ENCODE peak calls at places on chromosomes 11 and 22, in eight cellular contexts. D is ovary, E is stomach, C is heart right ventricle, G is fibroblast of lung, U is left ventricle myocardium inferior, B is spleen, Z is pancreas. Q is an unnamed sample. For H3K4me1, the result is how much of the 10 kb centered on the place peaks cover.

GRCh38 chr11:123052884-123053721 is 8.8 kb downstream of the HSPA8 start:
- DNase-seq in D (no peak), E (no peak), C (no peak), G (no peak), U (no peak), B (no peak), Z (no peak), Q (no peak)

GRCh38 chr22:38733329-38734202 is 22.2 kb downstream of the SUN2 start:
- DNase-seq in D (peak), E (peak), C (peak), G (peak), U (peak), B (peak), Z (peak), Q (peak)

GRCh38 chr22:42967933-42968332 is 47.0 kb downstream of the PACSIN2 start:
- DNase-seq in D (no peak), E (peak), C (peak), G (no peak), U (peak), B (peak), Z (no peak), Q (peak)

GRCh38 chr11:9315078-9315688 is 790 bp upstream of the TMEM41B start:
- DNase-seq in D (no peak), E (no peak), C (no peak), G (no peak), U (no peak), B (peak), Z (no peak), Q (peak)

GRCh38 chr11:114291847-114292680 is 4.1 kb upstream of the NNMT start:
- DNase-seq in D (no peak), E (no peak), C (no peak), G (peak), U (no peak), B (no peak), Z (no peak), Q (peak)

GRCh38 chr22:46089426-46090041 is 60.8 kb upstream of the PPARA start:
- DNase-seq in D (peak), E (peak), C (peak), G (no peak), U (peak), B (peak), Z (peak), Q (no peak)

GRCh38 chr11:59615132-59615636 is 390 bp downstream of the OSBP start:
- DNase-seq in D (peak), E (peak), C (peak), G (no peak), U (peak), B (peak), Z (peak), Q (no peak)

GRCh38 chr22:43094085-43094484 is 4.9 kb upstream of the TTLL1 start:
- DNase-seq in D (no peak), E (peak), C (peak), G (no peak), U (peak), B (no peak), Z (no peak), Q (peak)

GRCh38 chr11:66864924-66865697 is 8.2 kb downstream of the LRFN4 start:
- DNase-seq in D (no peak), E (no peak), C (no peak), G (no peak), U (no peak), B (no peak), Z (no peak), Q (no peak)

GRCh38 chr11:95108671-95109551 is 19.3 kb downstream of the ENDOD1 start:
- DNase-seq in D (no peak), E (no peak), C (no peak), G (peak), U (no peak), B (no peak), Z (no peak), Q (no peak)

GRCh38 chr22:50148991-50149721 is 21.4 kb upstream of the PANX2 start:
- DNase-seq in D (no peak), E (peak), C (peak), G (peak), U (peak), B (peak), Z (peak), Q (peak)

GRCh38 chr11:39745401-39745800 is 1714.1 kb downstream of the LRRC4C start:
- DNase-seq in D (no peak), E (no peak), C (no peak), G (no peak), U (no peak), B (no peak), Z (no peak), Q (peak)

GRCh38 chr11:94879006-94879405 is 94.3 kb downstream of the CWC15 start:
- DNase-seq in D (no peak), E (no peak), C (no peak), G (no peak), U (no peak), B (no peak), Z (no peak), Q (no peak)

GRCh38 chr22:29854432-29854831 is 16.4 kb upstream of the ASCC2 start:
- DNase-seq in D (no peak), E (no peak), C (no peak), G (no peak), U (no peak), B (no peak), Z (no peak), Q (no peak)

GRCh38 chr11:126337472-126338241 is 17.8 kb upstream of the ST3GAL4 start:
- DNase-seq in D (no peak), E (no peak), C (no peak), G (no peak), U (no peak), B (peak), Z (no peak), Q (no peak)

GRCh38 chr11:126339866-126340434 is 15.5 kb upstream of the ST3GAL4 start:
- DNase-seq in D (peak), E (peak), C (peak), G (peak), U (peak), B (peak), Z (peak), Q (no peak)

GRCh38 chr11:126339073-126339865 is 16.2 kb upstream of the ST3GAL4 start:
- DNase-seq in D (no peak), E (no peak), C (no peak), G (no peak), U (no peak), B (peak), Z (peak), Q (no peak)

GRCh38 chr11:126337121-126337471 is 18.4 kb upstream of the ST3GAL4 start:
- DNase-seq in D (no peak), E (no peak), C (no peak), G (no peak), U (no peak), B (no peak), Z (no peak), Q (no peak)

DNA sequence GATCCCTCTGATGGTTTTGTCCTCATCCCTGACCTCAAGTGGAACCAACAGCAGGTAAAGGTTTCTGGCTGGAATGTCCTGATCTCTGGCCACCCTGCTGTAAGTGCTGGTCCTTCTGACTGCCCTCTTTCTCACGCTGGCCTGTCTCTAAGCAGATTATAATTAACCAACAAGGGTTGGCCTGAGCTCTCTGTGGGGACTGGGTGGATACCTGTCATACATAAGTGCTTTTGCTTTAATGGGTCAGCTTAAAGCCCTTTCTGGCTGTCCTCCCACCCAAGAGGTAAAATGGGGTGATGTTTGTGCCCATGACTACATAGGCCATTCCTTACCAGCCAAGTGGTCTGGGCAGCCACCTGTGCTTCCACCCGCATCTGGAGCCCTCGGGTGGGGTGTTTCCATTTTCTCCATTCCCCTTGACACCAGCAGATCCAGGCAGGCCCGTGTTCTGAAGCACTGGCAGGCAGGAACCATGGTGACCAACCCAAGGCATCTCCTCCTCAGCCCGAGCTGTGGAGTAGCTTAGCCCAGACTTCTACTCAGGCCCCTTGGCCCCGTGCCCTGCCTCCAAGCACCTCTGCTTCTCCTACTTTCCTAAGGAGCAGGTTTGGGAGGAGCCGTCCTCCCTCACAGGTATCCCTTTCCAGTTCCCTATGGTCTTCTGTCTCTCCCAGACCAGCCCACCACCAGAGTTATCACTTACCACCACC is 17.0 kb upstream of the ST3GAL4 start:
- DNase-seq in D (no peak), E (no peak), C (no peak), G (no peak), U (no peak), B (peak), Z (peak), Q (no peak)
- H3K4me1 ChIP-seq in D (under half), E (under half), C (half or more), G (under half), U (half or more), B (half or more), Z (under half), Q (half or more)

GRCh38 chr11:61972796-61973602 is 5.6 kb upstream of the FTH1 start:
- DNase-seq in D (peak), E (no peak), C (no peak), G (peak), U (no peak), B (peak), Z (peak), Q (no peak)
- H3K4me1 ChIP-seq in D (under half), E (half or more), C (half or more), G (under half), U (half or more), B (half or more), Z (half or more), Q (under half)

DNA sequence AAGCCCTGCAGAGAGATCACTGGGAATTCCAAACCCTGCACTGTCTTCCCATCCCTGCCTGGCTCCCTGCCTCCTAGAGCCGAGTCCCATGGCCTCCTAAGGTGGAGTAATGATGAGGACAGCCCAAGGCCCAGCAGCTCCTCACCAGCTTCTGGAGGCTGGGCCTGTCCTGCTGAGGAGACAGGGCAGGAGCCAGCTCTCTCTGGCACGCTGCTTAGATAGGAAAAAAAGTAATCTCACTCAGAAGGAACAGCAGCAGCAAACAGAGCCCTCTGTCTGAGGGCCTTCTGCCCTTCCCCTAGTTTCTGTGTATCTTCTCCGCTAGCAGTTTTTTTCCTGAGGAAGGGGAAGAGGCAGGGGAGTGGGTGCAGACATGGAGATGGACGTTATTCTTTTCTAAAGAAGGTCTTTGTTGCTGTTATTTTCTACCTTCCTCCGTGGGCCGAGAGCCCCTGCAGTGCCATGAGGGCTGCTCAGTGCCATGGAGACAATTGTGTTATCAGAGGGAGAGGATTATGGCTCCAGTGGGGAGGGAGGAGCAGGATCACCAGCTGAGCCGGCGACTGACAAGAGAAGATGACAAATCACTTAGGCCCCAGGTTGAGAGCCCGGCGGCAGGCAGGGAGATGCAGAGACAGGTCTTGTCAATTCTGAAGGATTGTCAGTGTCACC is 315.3 kb downstream of the BUD13 start:
- DNase-seq in D (no peak), E (no peak), C (no peak), G (no peak), U (no peak), B (no peak), Z (no peak), Q (no peak)
- H3K4me1 ChIP-seq in D (under half), E (under half), C (under half), G (under half), U (under half), B (under half), Z (under half), Q (under half)

DNA sequence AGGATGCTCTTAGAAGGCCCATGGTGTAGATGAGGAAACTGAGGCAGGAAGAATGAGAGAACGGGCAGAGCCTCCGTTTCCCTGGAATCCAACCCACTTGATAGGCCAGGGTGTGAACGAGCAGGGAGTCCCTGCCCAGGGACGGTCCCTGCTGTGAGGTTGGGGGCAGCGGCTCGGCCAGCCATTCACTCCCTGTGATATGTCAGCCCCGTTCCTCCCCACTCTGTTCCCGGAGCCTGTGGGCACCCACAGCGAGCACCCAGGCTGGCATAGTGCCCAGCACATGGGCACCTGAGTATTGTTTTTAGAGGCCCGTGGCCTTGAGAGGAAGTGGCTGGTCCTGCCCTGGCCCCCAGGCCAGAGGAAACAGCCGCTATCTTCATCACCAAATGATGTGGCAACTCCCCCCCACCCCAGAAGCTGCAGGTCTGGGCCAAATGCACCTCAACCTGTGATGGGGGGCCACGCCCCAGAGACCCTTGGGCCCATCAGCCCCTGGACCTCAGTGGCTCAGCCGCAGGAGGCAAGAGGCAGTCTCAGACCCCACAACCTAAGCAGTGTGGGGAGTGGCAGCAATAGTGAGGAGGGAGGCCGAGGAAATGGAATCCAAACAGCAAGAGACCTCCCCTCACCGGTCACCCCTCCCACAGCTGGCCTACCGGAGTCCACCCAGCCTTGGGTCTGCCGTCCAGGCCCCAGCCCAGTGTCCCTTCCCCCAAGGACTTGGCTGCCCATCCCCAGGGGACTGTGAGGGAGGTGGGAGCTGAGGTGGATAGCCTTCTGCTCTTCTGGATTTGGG is 2.1 kb downstream of the ALDH3B1 start:
- DNase-seq in D (no peak), E (no peak), C (peak), G (no peak), U (no peak), B (no peak), Z (no peak), Q (no peak)
- H3K4me1 ChIP-seq in D (under half), E (half or more), C (half or more), G (under half), U (under half), B (half or more), Z (under half), Q (under half)